ENCODE peak calls at places on chromosomes 16 and 17, in five cellular contexts. J, G, U, R and X are unnamed samples.

GRCh38 chr16:85149776-85150175 is 37.5 kb upstream of the CIBAR2 start:
- DNase-seq in J (no peak), G (peak; percentile 71), U (no peak), R (no peak), X (no peak)

GRCh38 chr16:78638371-78638770 is 538.9 kb downstream of the WWOX start:
- DNase-seq in J (no peak), G (no peak), U (no peak), R (peak; percentile 48), X (no peak)

GRCh38 chr17:74923538-74924249 is 379 bp upstream of the OTOP2 start:
- DNase-seq in J (peak; percentile 46), G (peak; percentile 26), U (peak; percentile 48), R (peak; percentile 33), X (peak; percentile 78)

GRCh38 chr16:30421010-30421409 is 8.8 kb downstream of the DCTPP1 start:
- DNase-seq in J (no peak), G (no peak), U (no peak), R (no peak), X (no peak)

GRCh38 chr16:68778551-68779231 is 41.6 kb downstream of the CDH1 start:
- DNase-seq in J (no peak), G (no peak), U (no peak), R (peak; percentile 68), X (no peak)

GRCh38 chr16:67677712-67678111 is 11.1 kb downstream of the C16orf86 start:
- DNase-seq in J (no peak), G (no peak), U (no peak), R (no peak), X (no peak)

GRCh38 chr17:80782536-80783427 is 208.9 kb upstream of the CHMP6 start:
- DNase-seq in J (peak; percentile 60), G (no peak), U (peak; percentile 25), R (no peak), X (peak; percentile 46)

GRCh38 chr16:28491080-28491969 is 549 bp downstream of the CLN3 start:
- DNase-seq in J (peak; percentile 42), G (no peak), U (peak; percentile 9), R (no peak), X (peak; percentile 58)

GRCh38 chr17:48605991-48606891 is 1.5 kb upstream of the HOXB6 start:
- DNase-seq in J (no peak), G (no peak), U (no peak), R (no peak), X (no peak)

GRCh38 chr17:2025622-2026309 is 632 bp upstream of the RTN4RL1 start:
- DNase-seq in J (peak; percentile 79), G (no peak), U (peak; percentile 74), R (peak; percentile 2), X (peak; percentile 88)

GRCh38 chr17:75753514-75754377 is 11.2 kb downstream of the GALK1 start:
- DNase-seq in J (peak; percentile 76), G (peak; percentile 79), U (peak; percentile 60), R (peak; percentile 54), X (peak; percentile 87)

GRCh38 chr16:57134982-57135381 is 42.6 kb downstream of the CPNE2 start:
- DNase-seq in J (no peak), G (no peak), U (no peak), R (no peak), X (no peak)

GRCh38 chr17:28227278-28228108 is 91.5 kb upstream of the TMEM97 start:
- DNase-seq in J (peak; percentile 71), G (no peak), U (peak; percentile 16), R (peak; percentile 39), X (peak; percentile 45)

GRCh38 chr17:21042434-21043295 is at the start of gene USP22:
- DNase-seq in J (no peak), G (no peak), U (no peak), R (peak; percentile 97), X (peak; percentile 56)

GRCh38 chr16:667780-668518 is at the start of gene RHOT2:
- DNase-seq in J (peak; percentile 90), G (peak; percentile 92), U (peak; percentile 90), R (peak; percentile 64), X (peak; percentile 98)

GRCh38 chr16:57277586-57277985 is 6.9 kb downstream of the PLLP start:
- DNase-seq in J (peak; percentile 76), G (no peak), U (peak; percentile 76), R (no peak), X (peak; percentile 39)

GRCh38 chr17:36752096-36752888 is 150.9 kb downstream of the MRM1 start:
- DNase-seq in J (no peak), G (no peak), U (no peak), R (no peak), X (no peak)

GRCh38 chr17:33137411-33137810 is 145.8 kb downstream of the SPACA3 start:
- DNase-seq in J (no peak), G (no peak), U (no peak), R (no peak), X (no peak)

GRCh38 chr17:58232707-58233156 is 5.7 kb upstream of the LPO start:
- DNase-seq in J (peak; percentile 85), G (peak; percentile 75), U (peak; percentile 89), R (no peak), X (no peak)